ENCODE peak calls at places on chromosomes 6 and 20, in eight cellular contexts. V is tibial artery; J is effector memory CD4-positive, alpha-beta T cell; A is right cardiac atrium; D is sigmoid colon; M is tibial nerve; X is cardiac muscle cell; Y is uterus. Q is an unnamed sample. For H3K4me1, the result is how much of the 10 kb centered on the place peaks cover.

GRCh38 chr20:37755665-37756064 is 61.8 kb downstream of the CTNNBL1 start:
- DNase-seq in A (peak), Y (no peak), D (no peak), X (peak), V (no peak), M (no peak), J (no peak), Q (no peak)

GRCh38 chr6:157952751-157953479 is 28.7 kb upstream of the SYNJ2 start:
- DNase-seq in A (no peak), Y (no peak), D (no peak), X (no peak), V (no peak), M (no peak), J (no peak), Q (no peak)

GRCh38 chr6:37399131-37399530 is 33.9 kb upstream of the CMTR1 start:
- DNase-seq in Y (no peak), D (no peak), J (no peak), V (no peak), X (peak), M (no peak), A (no peak), Q (no peak)

GRCh38 chr6:81148726-81149125 is 603.8 kb downstream of the TENT5A start:
- DNase-seq in D (no peak), X (no peak), M (no peak), V (no peak), Y (no peak), J (no peak), A (no peak), Q (no peak)

GRCh38 chr6:159074120-159074684 is 29.4 kb upstream of the TAGAP start:
- DNase-seq in M (peak), D (no peak), V (no peak), A (no peak), J (no peak), X (peak), Y (no peak), Q (no peak)

GRCh38 chr20:3800256-3800877 is 4.3 kb downstream of the CDC25B start:
- DNase-seq in J (no peak), X (no peak), Y (no peak), A (no peak), V (no peak), D (no peak), M (no peak), Q (no peak)

GRCh38 chr6:123519191-123519510 is 117.6 kb downstream of the TRDN start:
- DNase-seq in Y (peak), J (no peak), M (peak), V (peak), D (peak), A (peak), X (no peak), Q (no peak)

GRCh38 chr6:26097268-26097875 is 10.1 kb downstream of the HFE start:
- DNase-seq in X (peak), M (peak), D (no peak), A (peak), Y (peak), J (peak), V (peak), Q (no peak)

GRCh38 chr20:60372282-60372681 is 414.1 kb downstream of the CDH26 start:
- DNase-seq in A (no peak), M (no peak), X (no peak), V (no peak), J (no peak), D (no peak), Y (no peak), Q (no peak)

GRCh38 chr6:148413321-148414094 is 70.9 kb downstream of the SASH1 start:
- DNase-seq in A (no peak), M (no peak), D (no peak), Y (no peak), V (no peak), J (no peak), X (no peak), Q (no peak)

GRCh38 chr20:16363832-16364687 is 209.2 kb downstream of the KIF16B start:
- DNase-seq in D (no peak), A (no peak), J (no peak), X (no peak), Y (no peak), M (no peak), V (no peak), Q (no peak)

GRCh38 chr20:3162080-3162611 is 2.5 kb upstream of the FASTKD5 start:
- DNase-seq in D (peak), Y (no peak), X (no peak), J (no peak), M (no peak), V (no peak), A (no peak), Q (no peak)

GRCh38 chr6:15335385-15335784 is 89.5 kb downstream of the JARID2 start:
- DNase-seq in A (no peak), D (no peak), M (no peak), V (no peak), J (no peak), X (no peak), Y (no peak), Q (no peak)

GRCh38 chr6:12504325-12504966 is 212.1 kb upstream of the PHACTR1 start:
- DNase-seq in J (no peak), X (no peak), M (no peak), A (no peak), V (no peak), Y (no peak), D (no peak), Q (no peak)

GRCh38 chr20:17225891-17226409 is 890 bp upstream of the PCSK2 start:
- DNase-seq in V (no peak), Y (no peak), A (no peak), M (no peak), D (peak), J (no peak), X (peak), Q (no peak)

GRCh38 chr6:154485784-154486183 is 24.7 kb downstream of the CNKSR3 start:
- DNase-seq in M (no peak), A (no peak), X (no peak), V (no peak), D (no peak), Y (no peak), J (no peak), Q (no peak)

GRCh38 chr6:144305985-144306384 is 20.9 kb downstream of the UTRN start:
- DNase-seq in A (no peak), M (no peak), V (no peak), J (no peak), D (no peak), X (no peak), Y (no peak), Q (no peak)

GRCh38 chr6:692356-692851 is 535 bp downstream of the EXOC2 start:
- DNase-seq in J (peak), M (no peak), Y (no peak), X (peak), A (peak), D (peak), V (no peak), Q (no peak)

GRCh38 chr20:36885355-36885754 is 9.4 kb downstream of the TLDC2 start:
- DNase-seq in X (no peak), M (no peak), A (no peak), D (no peak), Y (no peak), J (no peak), V (no peak), Q (no peak)

GRCh38 chr6:105369145-105369544 is 33.7 kb downstream of the PREP start:
- DNase-seq in X (no peak), M (no peak), J (no peak), A (no peak), Y (no peak), V (no peak), D (no peak), Q (no peak)

GRCh38 chr6:54058236-54058635 is 53.0 kb upstream of the MLIP start:
- DNase-seq in A (no peak), Y (no peak), D (no peak), V (no peak), J (no peak), X (peak), M (no peak), Q (no peak)

GRCh38 chr6:157235600-157236039 is 87.7 kb downstream of the TMEM242 start:
- DNase-seq in M (peak), A (peak), D (peak), Y (peak), X (peak), V (peak), J (peak), Q (no peak)

GRCh38 chr6:6856538-6857523 is 250.9 kb upstream of the RREB1 start:
- DNase-seq in J (no peak), X (peak), V (peak), M (peak), Y (peak), D (peak), A (peak), Q (no peak)

GRCh38 chr6:41039060-41039998 is at the start of gene UNC5CL:
- DNase-seq in Y (no peak), A (no peak), X (peak), J (peak), D (no peak), M (no peak), V (no peak), Q (peak)

GRCh38 chr6:139711714-139712585 is 337.5 kb upstream of the CITED2 start:
- DNase-seq in D (no peak), Y (no peak), M (no peak), X (no peak), A (no peak), J (no peak), V (no peak), Q (no peak)

GRCh38 chr6:154012852-154013251 is 26.2 kb upstream of the OPRM1 start:
- DNase-seq in M (no peak), J (no peak), A (no peak), Y (no peak), V (no peak), X (no peak), D (no peak), Q (no peak)

DNA sequence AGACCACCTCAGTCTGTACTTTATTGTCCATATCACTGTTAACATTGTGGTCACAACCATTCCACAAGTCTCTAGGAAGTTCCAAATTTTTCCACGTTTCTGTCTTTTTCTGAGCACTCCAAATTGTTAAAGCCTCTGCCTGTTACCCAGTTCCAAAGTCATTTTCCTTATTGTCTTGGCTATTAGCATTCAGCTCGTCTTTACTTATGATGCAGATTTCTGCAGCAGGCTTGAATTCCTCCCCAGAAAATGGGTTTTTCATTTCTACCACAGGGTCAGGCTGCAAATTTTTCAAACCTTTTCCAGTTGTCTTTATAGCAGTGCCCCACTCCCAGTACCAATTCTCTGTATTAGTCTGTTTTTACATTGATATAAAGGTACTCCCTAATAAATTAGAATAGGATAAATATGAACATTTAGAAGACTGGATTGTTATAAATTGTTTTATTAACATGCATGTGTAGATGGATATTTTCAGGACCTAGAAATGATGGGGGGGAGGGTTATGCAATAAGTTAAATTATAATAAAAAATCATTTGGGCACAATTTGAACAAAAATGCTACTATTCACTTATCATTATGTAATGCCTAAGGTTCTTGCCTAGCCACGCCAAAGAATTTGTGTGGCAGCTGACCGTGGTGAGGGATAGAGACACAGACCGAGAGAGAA is 595.3 kb upstream of the ADGRB3 start:
- DNase-seq in V (no peak), X (no peak), M (no peak), D (no peak), A (no peak), J (no peak), Y (no peak), Q (no peak)
- H3K27ac ChIP-seq in V (no peak), X (no peak), M (peak), D (no peak), A (no peak), J (no peak), Y (no peak), Q (no peak)

GRCh38 chr6:69887026-69887425 is 20.7 kb downstream of the COL19A1 start:
- DNase-seq in A (no peak), J (no peak), M (no peak), Y (no peak), D (no peak), X (no peak), V (no peak), Q (no peak)
- H3K4me1 ChIP-seq in A (under half), J (under half), M (under half), Y (under half), D (under half), X (under half), V (under half), Q (under half)

GRCh38 chr6:122033564-122034181 is 365.8 kb upstream of the HSF2 start:
- DNase-seq in A (no peak), Y (no peak), D (no peak), X (peak), J (no peak), V (no peak), M (no peak), Q (peak)
- H3K27ac ChIP-seq in A (no peak), Y (no peak), D (no peak), X (no peak), J (no peak), V (no peak), M (no peak), Q (no peak)

GRCh38 chr6:39920147-39920546 is 14.1 kb downstream of the MOCS1 start:
- DNase-seq in X (no peak), V (no peak), M (no peak), Y (no peak), J (no peak), D (no peak), A (no peak), Q (no peak)
- H3K4me1 ChIP-seq in X (under half), V (under half), M (under half), Y (under half), J (under half), D (under half), A (under half), Q (under half)

GRCh38 chr6:90096818-90097217 is 199.8 kb downstream of the BACH2 start:
- DNase-seq in Y (no peak), X (no peak), J (no peak), D (no peak), M (no peak), A (no peak), V (no peak), Q (no peak)

GRCh38 chr6:90093558-90094073 is 199.3 kb downstream of the GJA10 start:
- DNase-seq in D (no peak), J (no peak), V (no peak), A (no peak), Y (no peak), M (no peak), X (no peak), Q (no peak)

GRCh38 chr6:90095788-90096187 is 200.9 kb downstream of the BACH2 start:
- DNase-seq in M (no peak), J (no peak), X (no peak), A (no peak), Y (no peak), D (no peak), V (no peak), Q (no peak)

GRCh38 chr6:90097357-90097756 is 199.3 kb downstream of the BACH2 start:
- DNase-seq in X (no peak), A (no peak), V (no peak), Y (no peak), D (no peak), M (no peak), J (no peak), Q (no peak)

GRCh38 chr6:90095145-90095544 is 200.9 kb downstream of the GJA10 start:
- DNase-seq in Y (no peak), M (no peak), D (no peak), V (no peak), A (no peak), J (no peak), X (no peak), Q (no peak)
- H3K27ac ChIP-seq in Y (no peak), M (no peak), D (no peak), V (no peak), A (no peak), J (no peak), X (no peak), Q (no peak)

GRCh38 chr20:62970307-62971210 is 18.1 kb downstream of the SLC17A9 start:
- DNase-seq in V (no peak), X (no peak), M (no peak), J (no peak), A (no peak), D (no peak), Y (no peak), Q (no peak)

GRCh38 chr20:62971211-62971949 is 18.9 kb downstream of the SLC17A9 start:
- DNase-seq in M (no peak), A (no peak), Y (no peak), D (no peak), X (no peak), J (no peak), V (no peak), Q (no peak)

GRCh38 chr20:62973033-62973745 is 20.7 kb downstream of the SLC17A9 start:
- DNase-seq in Y (no peak), J (no peak), X (no peak), M (no peak), D (no peak), V (no peak), A (no peak), Q (no peak)

GRCh38 chr20:62969939-62970306 is 17.4 kb downstream of the SLC17A9 start:
- DNase-seq in V (no peak), M (no peak), A (no peak), J (no peak), X (no peak), D (no peak), Y (no peak), Q (no peak)

DNA sequence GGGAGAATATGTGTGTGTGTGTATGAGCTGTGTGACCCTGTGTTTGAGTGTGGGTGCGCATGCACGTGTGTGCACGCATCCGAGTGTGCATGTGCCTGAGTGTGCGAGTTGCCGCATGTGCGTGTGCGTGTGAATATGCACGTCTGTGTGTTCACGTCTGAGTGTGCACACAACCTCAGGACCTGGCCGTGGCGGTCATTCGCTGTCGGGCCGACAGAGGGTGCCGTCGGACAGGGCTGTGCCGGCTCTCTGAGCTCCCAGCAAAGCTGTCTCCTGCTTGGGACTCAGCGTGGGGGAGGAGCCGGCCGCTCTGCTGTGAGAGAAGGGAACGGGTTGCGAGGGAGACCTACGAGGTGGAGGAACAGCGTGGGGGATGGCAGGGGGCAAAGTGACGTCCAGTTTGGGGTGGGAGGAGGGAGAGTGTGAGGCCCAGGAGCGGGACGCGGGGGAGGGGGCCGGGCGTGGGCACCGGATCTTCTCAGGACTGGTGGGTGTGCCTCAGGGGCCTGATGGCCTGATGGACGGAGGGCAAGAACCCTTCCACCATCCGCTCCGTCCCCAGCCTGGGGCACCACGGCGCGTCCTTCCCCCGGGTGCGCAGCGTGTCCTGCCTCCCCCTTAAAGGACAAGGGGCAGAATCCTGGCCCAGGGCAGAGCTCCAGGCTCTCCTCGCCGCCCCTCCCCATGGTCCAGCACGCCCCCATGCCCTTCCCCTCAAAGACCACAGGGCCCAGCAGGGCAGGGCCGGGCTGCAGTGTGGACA is 19.9 kb downstream of the SLC17A9 start:
- DNase-seq in A (peak), M (peak), D (peak), X (peak), J (peak), Y (peak), V (peak), Q (peak)
- H3K4me1 ChIP-seq in A (under half), M (under half), D (under half), X (under half), J (under half), Y (under half), V (under half), Q (under half)

DNA sequence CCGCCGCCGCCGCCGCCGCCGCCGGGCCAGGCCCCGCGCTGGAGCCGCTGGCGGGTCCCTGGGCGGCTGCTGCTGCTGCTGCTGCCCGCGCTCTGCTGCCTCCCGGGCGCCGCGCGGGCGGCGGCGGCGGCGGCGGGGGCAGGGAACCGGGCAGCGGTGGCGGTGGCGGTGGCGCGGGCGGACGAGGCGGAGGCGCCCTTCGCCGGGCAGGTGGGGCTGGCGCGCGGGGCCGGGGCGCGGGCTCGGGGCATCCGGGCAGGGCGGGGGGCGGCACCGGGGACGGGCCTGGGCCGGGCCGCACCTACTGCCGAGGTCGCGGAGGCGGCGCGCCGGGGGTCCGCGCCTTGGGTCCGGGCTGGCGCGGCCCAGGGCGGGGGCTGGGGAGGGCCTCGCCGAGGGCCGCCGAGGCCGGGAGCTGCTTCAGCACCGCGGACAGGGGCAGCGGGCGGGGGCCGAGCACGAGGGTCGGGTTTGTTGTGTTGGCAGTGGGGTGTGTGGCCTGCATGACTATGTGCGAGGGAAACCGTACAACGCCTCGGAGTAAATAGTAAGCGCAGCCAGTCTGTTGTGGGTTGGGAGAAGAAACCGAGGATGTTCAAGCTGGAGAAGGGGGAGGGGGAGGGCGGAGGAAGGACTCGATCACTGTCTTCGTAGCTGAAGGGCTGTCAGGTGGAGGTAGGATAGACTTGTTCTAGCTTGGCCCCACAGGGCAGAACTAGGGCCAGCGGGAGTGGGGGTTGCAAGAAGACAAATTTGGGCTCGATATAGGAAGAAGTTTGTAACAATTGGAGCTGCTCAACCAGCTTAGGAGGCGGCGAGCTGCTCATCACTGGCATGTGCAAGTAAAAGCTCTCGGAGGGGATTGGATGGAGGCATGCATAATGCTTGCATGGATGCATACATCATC is 538 bp downstream of the MMP24 start:
- DNase-seq in X (peak), Y (peak), J (peak), M (peak), D (no peak), V (peak), A (peak), Q (no peak)
- H3K27ac ChIP-seq in X (no peak), Y (no peak), J (no peak), M (no peak), D (no peak), V (no peak), A (no peak), Q (no peak)

DNA sequence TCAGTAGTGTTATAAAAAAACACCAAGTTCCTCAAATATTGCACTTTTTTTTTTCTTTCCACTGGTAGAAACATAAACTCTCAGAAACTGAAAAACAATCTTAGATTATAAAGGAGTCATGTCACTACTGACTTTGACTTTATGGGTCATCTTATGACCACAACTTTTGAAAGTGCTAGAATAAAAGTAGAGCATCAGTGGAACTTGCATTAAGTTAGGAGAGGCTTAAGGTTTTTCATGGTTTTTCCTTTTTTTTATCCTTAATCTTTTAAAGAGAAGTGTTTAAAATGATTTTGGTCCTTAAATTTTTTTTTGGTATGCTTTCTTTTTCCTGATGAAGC is 56.6 kb upstream of the SUPT3H start:
- DNase-seq in X (no peak), A (no peak), V (no peak), J (no peak), Y (no peak), M (no peak), D (no peak), Q (no peak)
- H3K4me1 ChIP-seq in X (under half), A (under half), V (under half), J (under half), Y (under half), M (half or more), D (under half), Q (under half)

Q was measured in Panc1.